ENCODE peak calls at places on chromosomes 11 and 22, in seven cellular contexts. O is GM23338, N is Panc1, J is breast epithelium, D is stomach, S is SK-N-SH, W is K562. Z is an unnamed sample.

GRCh38 chr22:45537734-45538181 is 35.1 kb downstream of the FBLN1 start:
- DNase-seq in O (no peak), N (no peak), J (peak; percentile 93), D (peak; percentile 30), S (peak; percentile 66), W (no peak), Z (peak; percentile 90)

GRCh38 chr22:32127904-32128303 is 31.2 kb downstream of the C22orf42 start:
- DNase-seq in O (peak; percentile 86), N (no peak), J (no peak), D (no peak), S (no peak), W (peak; percentile 24), Z (no peak)

GRCh38 chr11:61828629-61829407 is 718 bp downstream of the FADS2 start:
- DNase-seq in O (peak; percentile 72), N (no peak), J (no peak), D (no peak), S (peak; percentile 82), W (no peak), Z (peak; percentile 74)

GRCh38 chr11:119026970-119027369 is 3.7 kb downstream of the SLC37A4 start:
- DNase-seq in O (no peak), N (no peak), J (no peak), D (no peak), S (no peak), W (peak; percentile 7), Z (no peak)

GRCh38 chr22:17057959-17058814 is 26.6 kb upstream of the IL17RA start:
- DNase-seq in O (peak; percentile 81), N (peak; percentile 51), J (peak; percentile 53), D (peak; percentile 75), S (peak; percentile 75), W (peak; percentile 81), Z (peak; percentile 74)

GRCh38 chr22:38751422-38752346 is 4.1 kb downstream of the SUN2 start:
- DNase-seq in O (no peak), N (no peak), J (peak; percentile 82), D (peak; percentile 63), S (no peak), W (no peak), Z (no peak)

GRCh38 chr11:116510886-116511650 is 261.7 kb downstream of the BUD13 start:
- DNase-seq in O (no peak), N (no peak), J (no peak), D (no peak), S (no peak), W (no peak), Z (no peak)

GRCh38 chr11:84819128-84819527 is 808.0 kb downstream of the DLG2 start:
- DNase-seq in O (no peak), N (no peak), J (no peak), D (no peak), S (no peak), W (no peak), Z (no peak)

GRCh38 chr22:38623357-38623756 is 32.8 kb downstream of the FAM227A start:
- DNase-seq in O (no peak), N (no peak), J (no peak), D (no peak), S (no peak), W (no peak), Z (no peak)

GRCh38 chr22:50177537-50178470 is 7.3 kb downstream of the PANX2 start:
- DNase-seq in O (peak; percentile 56), N (no peak), J (no peak), D (no peak), S (no peak), W (no peak), Z (peak; percentile 56)

GRCh38 chr11:29336727-29337212 is 680.1 kb downstream of the KCNA4 start:
- DNase-seq in O (no peak), N (no peak), J (no peak), D (no peak), S (no peak), W (no peak), Z (no peak)

GRCh38 chr11:79744941-79745340 is 304.1 kb upstream of the TENM4 start:
- DNase-seq in O (no peak), N (no peak), J (no peak), D (no peak), S (no peak), W (no peak), Z (no peak)

GRCh38 chr11:91981995-91982394 is 242.6 kb upstream of the FAT3 start:
- DNase-seq in O (no peak), N (no peak), J (peak; percentile 72), D (no peak), S (no peak), W (no peak), Z (peak; percentile 89)

GRCh38 chr11:60987577-60988277 is 16.2 kb downstream of the CD6 start:
- DNase-seq in O (no peak), N (no peak), J (no peak), D (no peak), S (no peak), W (no peak), Z (no peak)

GRCh38 chr22:41405588-41405987 is 23.8 kb downstream of the TEF start:
- DNase-seq in O (no peak), N (no peak), J (no peak), D (no peak), S (no peak), W (no peak), Z (no peak)

GRCh38 chr11:64164392-64165312 is 1.3 kb downstream of the MACROD1 start:
- DNase-seq in O (peak; percentile 67), N (no peak), J (no peak), D (peak; percentile 35), S (no peak), W (no peak), Z (no peak)

GRCh38 chr11:61650781-61651571 is 29.2 kb upstream of the DAGLA start:
- DNase-seq in O (peak; percentile 79), N (no peak), J (no peak), D (no peak), S (no peak), W (peak; percentile 46), Z (no peak)

GRCh38 chr11:78419327-78419726 is 1.7 kb upstream of the GAB2 start:
- DNase-seq in O (no peak), N (no peak), J (no peak), D (peak; percentile 42), S (no peak), W (no peak), Z (peak; percentile 86)

GRCh38 chr11:25981998-25982397 is 349.9 kb upstream of the ANO3 start:
- DNase-seq in O (peak; percentile 75), N (peak; percentile 24), J (no peak), D (no peak), S (peak; percentile 30), W (no peak), Z (no peak)

GRCh38 chr11:106461839-106462545 is 384.5 kb downstream of the AASDHPPT start:
- DNase-seq in O (peak; percentile 27), N (no peak), J (no peak), D (no peak), S (no peak), W (no peak), Z (no peak)

GRCh38 chr11:17978553-17979287 is 34.1 kb downstream of the SERGEF start:
- DNase-seq in O (peak; percentile 83), N (peak; percentile 22), J (no peak), D (peak; percentile 43), S (peak; percentile 61), W (peak; percentile 52), Z (no peak)

DNA sequence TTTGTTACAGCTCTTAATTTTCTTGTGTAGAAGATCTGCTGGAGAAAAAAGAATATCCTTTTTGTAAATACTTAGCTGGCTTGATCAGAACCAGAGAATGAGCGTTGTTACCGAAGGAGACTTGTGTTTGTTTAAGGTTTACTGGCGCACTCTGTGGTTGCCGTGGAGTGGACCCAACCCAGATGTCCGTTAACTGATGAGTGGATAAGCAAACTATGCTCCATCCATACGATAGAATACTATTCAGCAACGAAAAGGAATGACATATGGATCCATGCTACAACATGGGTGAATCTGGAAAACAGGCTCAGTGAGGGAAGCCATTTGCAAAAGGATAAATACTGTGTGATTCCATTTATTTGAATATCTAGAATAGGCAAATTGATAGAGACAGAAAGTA is 18.7 kb downstream of the PARVB start:
- DNase-seq in O (no peak), N (no peak), J (no peak), D (no peak), S (no peak), W (no peak), Z (no peak)
- H3K4me1 ChIP-seq in O (no peaks in the 10 kb centered on the region), N (peaks cover 1% of the 10 kb centered on the region), J (no peaks in the 10 kb centered on the region), D (peaks cover 4% of the 10 kb centered on the region), S (peaks cover 13% of the 10 kb centered on the region), W (peaks cover 36% of the 10 kb centered on the region), Z (peaks cover 5% of the 10 kb centered on the region)

GRCh38 chr22:46748948-46749681 is 11.1 kb upstream of the CERK start:
- DNase-seq in O (no peak), N (no peak), J (no peak), D (no peak), S (no peak), W (no peak), Z (peak; percentile 88)
- TF ChIP-seq POLR2AphosphoS5 in O (no peak), N (no peak), J (no peak), D (peak; percentile 11), S (no peak), W (no peak), Z (peak; percentile 93)

DNA sequence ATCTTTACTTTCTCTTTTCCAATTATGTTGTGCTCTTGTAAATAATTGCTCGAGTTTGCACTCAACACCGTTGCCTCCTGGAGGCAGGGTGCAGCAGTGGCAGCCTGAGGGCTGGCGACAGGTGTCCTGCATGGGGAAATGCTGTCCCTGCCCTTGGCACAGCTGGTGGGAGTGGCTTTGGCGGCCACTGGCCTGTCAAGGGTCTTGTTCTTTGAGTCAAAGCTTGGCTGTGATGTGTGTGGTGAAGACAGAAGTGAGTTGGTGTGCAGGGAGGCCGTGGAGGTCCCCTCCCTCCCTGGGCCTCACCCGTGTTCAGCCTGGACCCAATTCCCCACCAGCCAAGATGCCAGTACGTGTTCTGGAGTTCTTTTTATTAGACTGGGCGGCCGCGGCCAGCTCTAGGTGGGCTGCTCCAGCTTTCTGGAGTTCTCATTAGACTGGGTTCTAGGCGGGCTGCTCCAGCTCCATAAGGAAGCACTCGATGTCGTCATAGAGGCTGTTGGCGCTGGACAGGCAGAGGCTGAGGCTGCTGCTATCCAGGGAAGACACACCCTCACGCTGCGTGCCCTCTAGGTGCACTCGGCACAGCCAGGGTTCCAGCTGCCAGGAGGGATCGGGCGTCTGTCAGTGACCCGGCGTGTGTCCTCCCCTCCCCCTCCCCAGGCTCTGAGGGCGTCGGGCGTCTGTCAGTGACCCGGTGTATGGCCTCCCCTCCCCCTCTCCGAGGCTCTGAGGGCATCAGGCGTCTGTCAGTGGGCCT is 3.4 kb downstream of the IRF7 start:
- DNase-seq in O (peak; percentile 63), N (no peak), J (no peak), D (peak; percentile 76), S (no peak), W (no peak), Z (no peak)
- H3K4me1 ChIP-seq in O (peaks cover 11% of the 10 kb centered on the region), N (peaks cover 40% of the 10 kb centered on the region), J (peaks cover 10% of the 10 kb centered on the region), D (peaks cover 36% of the 10 kb centered on the region), S (peaks cover 14% of the 10 kb centered on the region), W (peaks cover 76% of the 10 kb centered on the region), Z (peaks cover 33% of the 10 kb centered on the region)

DNA sequence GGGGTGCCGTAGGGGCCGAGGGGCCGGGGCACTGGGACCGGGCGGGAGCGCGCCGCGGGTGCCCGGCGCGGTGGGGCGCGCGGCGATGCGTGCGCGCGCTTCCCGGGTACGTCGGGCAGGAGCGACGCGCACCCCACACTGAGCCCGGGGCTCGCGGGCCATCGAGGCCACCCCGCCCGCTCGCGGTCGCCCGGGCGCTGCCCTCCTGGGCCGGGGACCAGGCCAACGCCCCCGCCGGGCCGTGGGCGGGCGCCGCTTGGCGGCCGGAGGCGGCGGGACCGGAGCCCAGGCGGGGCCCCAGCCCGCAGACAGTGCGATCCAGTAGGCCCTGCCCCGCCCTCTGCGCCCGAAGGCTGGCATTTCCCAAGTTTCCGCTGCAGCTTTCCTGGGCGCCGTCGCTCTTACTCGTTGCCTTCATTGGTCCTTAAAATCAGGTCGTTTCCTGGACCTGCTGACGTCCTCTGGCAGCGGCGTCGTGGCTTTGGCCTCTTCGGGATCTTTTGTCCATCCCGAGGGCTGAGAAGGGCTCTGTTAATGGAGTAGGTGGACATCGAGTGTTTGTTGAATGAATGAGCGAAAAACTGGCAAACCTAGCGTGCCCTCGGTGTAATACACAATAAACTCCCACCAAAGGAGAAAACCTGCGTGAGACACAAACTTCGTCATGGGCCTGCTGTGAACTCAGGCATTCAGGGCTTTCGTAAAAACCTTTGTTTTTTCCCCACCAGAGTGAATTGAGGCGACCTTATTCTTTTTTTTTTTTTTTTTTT is 638 bp downstream of the PARVA start:
- DNase-seq in O (peak; percentile 93), N (peak; percentile 38), J (peak; percentile 70), D (peak; percentile 73), S (peak; percentile 93), W (peak; percentile 9), Z (peak; percentile 94)
- TF ChIP-seq POLR2AphosphoS5 in O (peak; percentile 25), N (no peak), J (peak; percentile 44), D (peak; percentile 82), S (no peak), W (no peak), Z (peak; percentile 83)